ENCODE peak calls at places on chromosomes 2 and 18, in ten cellular contexts. M is heart right ventricle; C is BJ; H is dorsolateral prefrontal cortex; L is HFFc6; Y is CD8-positive, alpha-beta T cell; E is AG09309; I is uterus; W is foreskin fibroblast; R is cardiac muscle cell. T is an unnamed sample.

GRCh38 chr2:241561811-241562210 is 3.3 kb downstream of the BOK start:
- DNase-seq in M (peak), C (no peak), H (peak), L (peak), Y (no peak), E (no peak), I (peak), W (peak), R (peak), T (no peak)

GRCh38 chr2:61510674-61511671 is 27.2 kb downstream of the XPO1 start:
- DNase-seq in M (no peak), C (no peak), H (no peak), L (no peak), Y (no peak), E (no peak), I (no peak), W (no peak), R (peak), T (no peak)

GRCh38 chr18:13653746-13654455 is 72.5 kb downstream of the FAM210A start:
- DNase-seq in M (no peak), C (no peak), H (peak), L (no peak), Y (no peak), E (no peak), I (no peak), W (no peak), R (no peak), T (no peak)

GRCh38 chr2:127161176-127162136 is 54.5 kb upstream of the BIN1 start:
- DNase-seq in M (no peak), C (no peak), H (no peak), L (no peak), Y (no peak), E (no peak), I (no peak), W (no peak), R (no peak), T (no peak)

GRCh38 chr2:144522741-144523605 is 3.1 kb upstream of the ZEB2 start:
- DNase-seq in M (peak), C (no peak), H (no peak), L (no peak), Y (peak), E (no peak), I (no peak), W (peak), R (no peak), T (no peak)

GRCh38 chr2:151946856-151947523 is 118.8 kb upstream of the ARL5A start:
- DNase-seq in M (no peak), C (no peak), H (peak), L (no peak), Y (peak), E (no peak), I (peak), W (peak), R (peak), T (peak)

GRCh38 chr18:74604774-74605173 is 7.1 kb downstream of the ZNF407 start:
- DNase-seq in M (no peak), C (no peak), H (no peak), L (peak), Y (no peak), E (no peak), I (no peak), W (peak), R (peak), T (no peak)

GRCh38 chr2:158464426-158465281 is 7.9 kb downstream of the PKP4 start:
- DNase-seq in M (no peak), C (no peak), H (no peak), L (no peak), Y (no peak), E (no peak), I (no peak), W (peak), R (peak), T (no peak)

GRCh38 chr2:207869784-207870778 is 100.4 kb upstream of the FZD5 start:
- DNase-seq in M (no peak), C (peak), H (no peak), L (peak), Y (no peak), E (peak), I (no peak), W (peak), R (peak), T (no peak)

GRCh38 chr18:63508634-63509033 is 31.9 kb downstream of the SERPINB5 start:
- DNase-seq in M (no peak), C (no peak), H (no peak), L (no peak), Y (no peak), E (no peak), I (no peak), W (no peak), R (no peak), T (no peak)

GRCh38 chr18:63506336-63506646 is 29.5 kb downstream of the SERPINB5 start:
- DNase-seq in M (no peak), C (no peak), H (no peak), L (no peak), Y (no peak), E (no peak), I (no peak), W (no peak), R (no peak), T (no peak)

GRCh38 chr18:63511285-63511684 is 30.9 kb upstream of the SERPINB12 start:
- DNase-seq in M (no peak), C (no peak), H (no peak), L (peak), Y (no peak), E (peak), I (no peak), W (peak), R (peak), T (peak)

GRCh38 chr18:63505566-63506335 is 29.0 kb downstream of the SERPINB5 start:
- DNase-seq in M (no peak), C (no peak), H (no peak), L (peak), Y (no peak), E (no peak), I (no peak), W (peak), R (peak), T (no peak)
- TF ChIP-seq CTCF in M (peak), C (peak), H (peak), L (peak), Y (peak), E (peak), I (peak), W (peak), R (peak), T (peak)

GRCh38 chr2:160463245-160463644 is 30.4 kb downstream of the RBMS1 start:
- DNase-seq in M (no peak), C (no peak), H (no peak), L (no peak), Y (no peak), E (no peak), I (no peak), W (no peak), R (no peak), T (no peak)
- TF ChIP-seq CTCF in M (no peak), C (no peak), H (no peak), L (no peak), Y (no peak), E (no peak), I (no peak), W (no peak), R (no peak), T (no peak)

GRCh38 chr2:160085662-160086061 is 23.2 kb upstream of the PLA2R1 start:
- DNase-seq in M (no peak), C (no peak), H (no peak), L (no peak), Y (no peak), E (no peak), I (no peak), W (no peak), R (no peak), T (no peak)
- TF ChIP-seq CTCF in M (no peak), C (peak), H (no peak), L (peak), Y (no peak), E (peak), I (no peak), W (peak), R (peak), T (peak)

DNA sequence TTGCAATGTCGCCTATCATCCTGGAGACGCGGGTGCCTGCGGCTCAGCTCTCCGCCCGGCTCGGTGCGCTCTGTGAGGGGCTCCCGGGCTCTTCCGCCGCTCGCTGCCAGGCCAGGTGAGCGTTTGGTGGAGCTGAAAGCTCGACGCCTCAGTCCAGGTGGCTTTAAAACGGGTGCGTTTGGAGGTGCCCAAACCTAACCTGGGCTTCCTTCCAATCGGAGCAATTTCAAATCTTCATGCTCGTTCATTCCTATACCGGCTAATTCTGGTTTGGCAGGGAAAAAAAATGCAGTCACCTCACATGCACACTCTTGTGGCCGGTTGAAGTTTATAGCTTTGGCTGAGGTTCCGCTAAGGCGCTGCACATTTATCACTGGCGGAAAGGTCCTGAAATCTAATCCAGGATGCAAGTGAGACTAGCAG is at the start of gene SLC16A14:
- DNase-seq in M (no peak), C (no peak), H (peak), L (no peak), Y (peak), E (no peak), I (peak), W (peak), R (peak), T (no peak)
- TF ChIP-seq CTCF in M (peak), C (peak), H (no peak), L (no peak), Y (no peak), E (no peak), I (no peak), W (no peak), R (peak), T (peak)

DNA sequence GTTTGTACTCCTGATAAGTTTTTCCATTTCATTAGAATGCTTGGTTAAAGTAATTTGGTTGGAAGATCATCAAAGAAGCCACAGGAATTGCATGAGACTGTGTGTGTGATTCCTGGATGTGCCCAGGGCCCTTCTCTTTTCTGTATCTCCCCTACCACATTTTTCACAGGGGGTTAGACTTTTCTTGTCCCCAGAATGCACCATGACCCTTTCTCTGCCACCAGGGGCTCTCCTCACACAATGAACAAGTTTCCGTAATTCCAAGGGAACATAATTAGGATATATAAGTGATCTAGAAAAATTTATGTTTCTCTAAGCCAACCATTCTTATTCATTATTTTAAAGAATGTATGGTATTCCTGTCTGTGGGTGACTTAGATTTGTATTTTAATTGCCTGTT is 291.8 kb downstream of the NEDD4L start:
- DNase-seq in M (no peak), C (no peak), H (no peak), L (no peak), Y (no peak), E (no peak), I (no peak), W (no peak), R (no peak), T (no peak)
- TF ChIP-seq CTCF in M (no peak), C (peak), H (no peak), L (peak), Y (no peak), E (peak), I (no peak), W (no peak), R (peak), T (peak)

GRCh38 chr18:11163668-11164067 is 14.3 kb upstream of the PIEZO2 start:
- DNase-seq in M (peak), C (no peak), H (no peak), L (no peak), Y (no peak), E (no peak), I (no peak), W (no peak), R (peak), T (no peak)
- TF ChIP-seq CTCF in M (peak), C (no peak), H (peak), L (peak), Y (no peak), E (no peak), I (no peak), W (no peak), R (peak), T (peak)

GRCh38 chr18:3652380-3653262 is 202.6 kb downstream of the TGIF1 start:
- DNase-seq in M (peak), C (peak), H (peak), L (peak), Y (no peak), E (peak), I (no peak), W (peak), R (peak), T (no peak)
- TF ChIP-seq CTCF in M (no peak), C (peak), H (no peak), L (peak), Y (no peak), E (no peak), I (no peak), W (no peak), R (no peak), T (no peak)

GRCh38 chr2:20247084-20247483 is 22.2 kb upstream of the SDC1 start:
- DNase-seq in M (no peak), C (no peak), H (no peak), L (no peak), Y (no peak), E (no peak), I (no peak), W (no peak), R (no peak), T (no peak)

GRCh38 chr2:20242727-20243377 is 17.9 kb upstream of the SDC1 start:
- DNase-seq in M (no peak), C (no peak), H (no peak), L (no peak), Y (no peak), E (no peak), I (no peak), W (no peak), R (no peak), T (no peak)

GRCh38 chr2:20236496-20236895 is 11.6 kb upstream of the SDC1 start:
- DNase-seq in M (no peak), C (no peak), H (no peak), L (no peak), Y (no peak), E (no peak), I (no peak), W (no peak), R (no peak), T (no peak)

GRCh38 chr2:20241973-20242726 is 17.2 kb upstream of the SDC1 start:
- DNase-seq in M (no peak), C (no peak), H (no peak), L (no peak), Y (no peak), E (no peak), I (no peak), W (no peak), R (no peak), T (no peak)
- TF ChIP-seq CTCF in M (peak), C (peak), H (peak), L (peak), Y (peak), E (peak), I (no peak), W (peak), R (peak), T (peak)

GRCh38 chr2:232890536-232890895 is 20.5 kb downstream of the SNORC start:
- DNase-seq in M (no peak), C (no peak), H (no peak), L (no peak), Y (no peak), E (no peak), I (no peak), W (no peak), R (no peak), T (no peak)
- TF ChIP-seq CTCF in M (no peak), C (no peak), H (no peak), L (no peak), Y (no peak), E (no peak), I (no peak), W (no peak), R (no peak), T (no peak)

DNA sequence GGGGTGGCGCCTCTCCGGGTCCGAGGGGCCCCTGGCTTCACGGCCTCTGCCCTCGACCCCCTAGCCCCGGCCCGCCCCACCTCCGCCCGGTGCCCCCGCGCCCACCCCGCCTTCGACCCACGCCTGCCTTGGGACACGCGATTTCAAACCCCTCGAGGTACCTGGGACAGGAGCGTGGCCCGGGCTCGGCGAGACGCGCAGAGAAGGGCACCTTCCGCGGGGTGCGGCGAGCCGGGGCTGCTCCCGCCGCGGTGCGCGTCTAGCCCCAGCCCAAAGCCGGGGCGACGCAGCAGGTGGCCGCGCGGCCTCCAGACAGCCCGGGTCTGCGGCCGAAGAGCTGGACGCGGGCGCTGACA is 270 bp downstream of the CRACDL start:
- DNase-seq in M (no peak), C (no peak), H (no peak), L (no peak), Y (no peak), E (no peak), I (no peak), W (no peak), R (no peak), T (no peak)
- TF ChIP-seq CTCF in M (no peak), C (no peak), H (no peak), L (no peak), Y (no peak), E (no peak), I (no peak), W (no peak), R (no peak), T (no peak)

T was measured in progenitor cell of endocrine pancreas.